ENCODE peak calls at places on chromosomes 4 and X, in ten cellular contexts. K, Y, N, S, D, W, U, R, F and T are unnamed samples.

GRCh38 chr4:153249199-153250154 is 45.2 kb downstream of the TRIM2 start:
- DNase-seq in K (peak; percentile 78), Y (peak; percentile 77), N (peak; percentile 23), S (peak; percentile 19), D (peak; percentile 93), W (peak; percentile 54), U (peak; percentile 90), R (no peak), F (peak; percentile 86), T (peak; percentile 85)

GRCh38 chr4:14874990-14875389 is 127.3 kb upstream of the CPEB2 start:
- DNase-seq in K (no peak), Y (no peak), N (no peak), S (no peak), D (no peak), W (no peak), U (no peak), R (no peak), F (no peak), T (no peak)

GRCh38 chrX:97398030-97398551 is 514.4 kb downstream of the RPA4 start:
- DNase-seq in K (no peak), Y (no peak), N (no peak), S (no peak), D (no peak), W (no peak), U (peak; percentile 8), R (no peak), F (no peak), T (no peak)

GRCh38 chr4:1871471-1872021 is 353 bp downstream of the NSD2 start:
- DNase-seq in K (no peak), Y (no peak), N (no peak), S (no peak), D (peak; percentile 77), W (peak; percentile 23), U (peak; percentile 78), R (no peak), F (peak; percentile 34), T (no peak)

GRCh38 chr4:172826346-172826745 is 342.3 kb upstream of the GALNT7 start:
- DNase-seq in K (no peak), Y (no peak), N (no peak), S (no peak), D (no peak), W (no peak), U (no peak), R (no peak), F (peak; percentile 12), T (no peak)

GRCh38 chrX:154719132-154719675 is 31.7 kb downstream of the GAB3 start:
- DNase-seq in K (no peak), Y (peak; percentile 74), N (no peak), S (no peak), D (no peak), W (no peak), U (no peak), R (no peak), F (no peak), T (no peak)

GRCh38 chr4:172390341-172390740 is 577.1 kb downstream of the GALNTL6 start:
- DNase-seq in K (no peak), Y (no peak), N (no peak), S (no peak), D (no peak), W (no peak), U (no peak), R (no peak), F (no peak), T (no peak)

GRCh38 chr4:38154681-38155588 is 194.7 kb downstream of the PTTG2 start:
- DNase-seq in K (no peak), Y (no peak), N (no peak), S (no peak), D (no peak), W (no peak), U (no peak), R (no peak), F (no peak), T (no peak)

GRCh38 chr4:159146007-159146330 is 43.1 kb downstream of the RAPGEF2 start:
- DNase-seq in K (no peak), Y (no peak), N (no peak), S (no peak), D (no peak), W (no peak), U (no peak), R (no peak), F (no peak), T (no peak)

GRCh38 chr4:164467493-164467892 is 286.4 kb upstream of the SMIM31 start:
- DNase-seq in K (no peak), Y (no peak), N (no peak), S (no peak), D (no peak), W (no peak), U (no peak), R (no peak), F (no peak), T (no peak)

GRCh38 chr4:15366660-15367059 is 61.2 kb upstream of the C1QTNF7 start:
- DNase-seq in K (no peak), Y (no peak), N (no peak), S (no peak), D (no peak), W (no peak), U (no peak), R (no peak), F (no peak), T (no peak)

GRCh38 chr4:10866691-10867090 is 182.1 kb upstream of the CLNK start:
- DNase-seq in K (no peak), Y (no peak), N (no peak), S (no peak), D (no peak), W (no peak), U (no peak), R (no peak), F (no peak), T (no peak)

GRCh38 chrX:150482537-150483217 is 85.7 kb upstream of the MTM1 start:
- DNase-seq in K (no peak), Y (no peak), N (no peak), S (no peak), D (no peak), W (no peak), U (peak; percentile 9), R (no peak), F (peak; percentile 52), T (no peak)

GRCh38 chr4:114890773-114891172 is 222.6 kb downstream of the NDST4 start:
- DNase-seq in K (no peak), Y (no peak), N (no peak), S (no peak), D (no peak), W (no peak), U (no peak), R (no peak), F (no peak), T (no peak)

GRCh38 chrX:149510386-149510785 is 5.3 kb upstream of the IDS start:
- DNase-seq in K (no peak), Y (peak; percentile 33), N (no peak), S (no peak), D (no peak), W (no peak), U (no peak), R (no peak), F (peak; percentile 61), T (no peak)

GRCh38 chrX:44698328-44698727 is 145.5 kb upstream of the DUSP21 start:
- DNase-seq in K (no peak), Y (no peak), N (no peak), S (no peak), D (no peak), W (no peak), U (no peak), R (no peak), F (no peak), T (no peak)

GRCh38 chr4:25892796-25893195 is 21.2 kb upstream of the SMIM20 start:
- DNase-seq in K (no peak), Y (no peak), N (no peak), S (no peak), D (no peak), W (no peak), U (no peak), R (no peak), F (no peak), T (no peak)

GRCh38 chr4:151012836-151013235 is 2.2 kb downstream of the LRBA start:
- DNase-seq in K (no peak), Y (no peak), N (no peak), S (no peak), D (peak; percentile 71), W (no peak), U (no peak), R (no peak), F (peak; percentile 69), T (no peak)

GRCh38 chr4:83340692-83341343 is 6.2 kb upstream of the HPSE start:
- DNase-seq in K (no peak), Y (no peak), N (no peak), S (no peak), D (no peak), W (no peak), U (no peak), R (no peak), F (no peak), T (no peak)

GRCh38 chr4:156293657-156294297 is 340.1 kb upstream of the CTSO start:
- DNase-seq in K (no peak), Y (peak; percentile 90), N (no peak), S (no peak), D (no peak), W (no peak), U (no peak), R (no peak), F (peak; percentile 41), T (no peak)

GRCh38 chr4:82984459-82984858 is 26.2 kb downstream of the LIN54 start:
- DNase-seq in K (no peak), Y (peak; percentile 27), N (no peak), S (no peak), D (no peak), W (no peak), U (no peak), R (peak; percentile 23), F (peak; percentile 62), T (no peak)

GRCh38 chr4:11130195-11130975 is 298.3 kb downstream of the HS3ST1 start:
- DNase-seq in K (no peak), Y (peak; percentile 80), N (no peak), S (no peak), D (no peak), W (no peak), U (no peak), R (no peak), F (no peak), T (no peak)

GRCh38 chr4:1290165-1290977 is 680 bp downstream of the MAEA start:
- DNase-seq in K (no peak), Y (no peak), N (no peak), S (no peak), D (no peak), W (no peak), U (peak; percentile 57), R (no peak), F (peak; percentile 20), T (no peak)

GRCh38 chr4:67401902-67402301 is 143.4 kb downstream of the CENPC start:
- DNase-seq in K (no peak), Y (no peak), N (no peak), S (no peak), D (no peak), W (no peak), U (no peak), R (no peak), F (no peak), T (no peak)